ENCODE peak calls at places on chromosomes 13 and 19, in four cellular contexts. T is K562, S is prostate gland, O is breast epithelium. P is an unnamed sample.

GRCh38 chr19:19081642-19082151 is 17.9 kb downstream of the SLC25A42 start:
- DNase-seq in T (no peak), S (no peak), O (no peak), P (no peak)

GRCh38 chr13:23414682-23415081 is 18.8 kb downstream of the SACS start:
- DNase-seq in T (no peak), S (no peak), O (no peak), P (no peak)

GRCh38 chr19:1244693-1245451 is 3.3 kb downstream of the ATP5F1D start:
- DNase-seq in T (no peak), S (peak), O (no peak), P (no peak)

GRCh38 chr13:108915634-108916497 is 286.5 kb downstream of the MYO16 start:
- DNase-seq in T (peak), S (peak), O (peak), P (peak)

GRCh38 chr13:50543767-50544166 is 299.7 kb downstream of the DLEU7 start:
- DNase-seq in T (no peak), S (no peak), O (no peak), P (no peak)

GRCh38 chr13:92984151-92984550 is 242.5 kb upstream of the GPC6 start:
- DNase-seq in T (no peak), S (no peak), O (no peak), P (no peak)

GRCh38 chr13:98976338-98976737 is 1.5 kb downstream of the DOCK9 start:
- DNase-seq in T (no peak), S (no peak), O (no peak), P (no peak)

GRCh38 chr19:800360-801029 is 3.2 kb downstream of the PTBP1 start:
- DNase-seq in T (no peak), S (peak), O (peak), P (no peak)

GRCh38 chr13:108947551-108948030 is 318.2 kb downstream of the MYO16 start:
- DNase-seq in T (no peak), S (no peak), O (no peak), P (no peak)

GRCh38 chr13:95536629-95537241 is 15.8 kb upstream of the CLDN10 start:
- DNase-seq in T (no peak), S (no peak), O (no peak), P (no peak)

GRCh38 chr13:41075034-41075433 is 13.7 kb downstream of the WBP4 start:
- DNase-seq in T (peak), S (peak), O (no peak), P (no peak)

GRCh38 chr13:39777527-39778061 is 122.1 kb downstream of the COG6 start:
- DNase-seq in T (no peak), S (no peak), O (no peak), P (no peak)

GRCh38 chr19:29766100-29766499 is 45.7 kb upstream of the CCNE1 start:
- DNase-seq in T (no peak), S (no peak), O (no peak), P (no peak)

GRCh38 chr19:47109541-47110375 is 3.8 kb downstream of the ZC3H4 start:
- DNase-seq in T (peak), S (no peak), O (no peak), P (no peak)

GRCh38 chr13:74675185-74675584 is 541.0 kb upstream of the KLF12 start:
- DNase-seq in T (no peak), S (no peak), O (no peak), P (no peak)

GRCh38 chr19:42505066-42505465 is 23.2 kb downstream of the CEACAM1 start:
- DNase-seq in T (no peak), S (no peak), O (no peak), P (no peak)

GRCh38 chr19:22052644-22053013 is 345 bp downstream of the ZNF257 start:
- DNase-seq in T (no peak), S (peak), O (no peak), P (no peak)

GRCh38 chr19:27867981-27868380 is 1345.0 kb downstream of the UQCRFS1 start:
- DNase-seq in T (no peak), S (no peak), O (no peak), P (no peak)

GRCh38 chr19:38047048-38047435 is 140.0 kb downstream of the SIPA1L3 start:
- DNase-seq in T (no peak), S (no peak), O (no peak), P (no peak)

GRCh38 chr13:61084983-61085382 is 330.7 kb downstream of the PCDH20 start:
- DNase-seq in T (no peak), S (no peak), O (no peak), P (no peak)

GRCh38 chr19:43306097-43306496 is 36.8 kb upstream of the PSG9 start:
- DNase-seq in T (no peak), S (no peak), O (no peak), P (no peak)

GRCh38 chr19:48368942-48369341 is 4.8 kb downstream of the SYNGR4 start:
- DNase-seq in T (no peak), S (no peak), O (no peak), P (no peak)

GRCh38 chr13:22053053-22053452 is 382.2 kb downstream of the FGF9 start:
- DNase-seq in T (no peak), S (no peak), O (no peak), P (no peak)

GRCh38 chr19:17513801-17514200 is 2.4 kb downstream of the PGLS start:
- DNase-seq in T (no peak), S (no peak), O (no peak), P (no peak)

GRCh38 chr19:58154287-58154678 is 3.7 kb upstream of the ZNF329 start:
- DNase-seq in T (no peak), S (peak), O (peak), P (no peak)

GRCh38 chr19:57269515-57270250 is 10.6 kb upstream of the ZNF460 start:
- DNase-seq in T (no peak), S (no peak), O (no peak), P (no peak)

GRCh38 chr13:113297370-113297871 is 382 bp downstream of the LAMP1 start:
- DNase-seq in T (peak), S (no peak), O (no peak), P (no peak)

GRCh38 chr19:46963093-46963734 is 56.4 kb upstream of the NPAS1 start:
- DNase-seq in T (no peak), S (no peak), O (no peak), P (no peak)

GRCh38 chr13:73893833-73894232 is 240.4 kb downstream of the KLF12 start:
- DNase-seq in T (no peak), S (no peak), O (no peak), P (no peak)

GRCh38 chr19:21023901-21024300 is 3.4 kb downstream of the ZNF430 start:
- DNase-seq in T (no peak), S (no peak), O (no peak), P (no peak)

GRCh38 chr19:56567274-56568120 is at the start of gene ZNF470:
- DNase-seq in T (peak), S (peak), O (peak), P (peak)

GRCh38 chr13:101916108-101916757 is 463.8 kb downstream of the ITGBL1 start:
- DNase-seq in T (no peak), S (no peak), O (no peak), P (no peak)

GRCh38 chr19:30780032-30780431 is 407.8 kb downstream of the ZNF536 start:
- DNase-seq in T (no peak), S (no peak), O (no peak), P (no peak)

GRCh38 chr13:78712866-78713265 is 53.9 kb upstream of the OBI1 start:
- DNase-seq in T (no peak), S (no peak), O (no peak), P (no peak)

GRCh38 chr13:95713651-95714050 is 36.7 kb downstream of the DNAJC3 start:
- DNase-seq in T (no peak), S (no peak), O (no peak), P (no peak)

GRCh38 chr13:34883381-34883780 is 58.7 kb upstream of the NBEA start:
- DNase-seq in T (no peak), S (no peak), O (no peak), P (no peak)
- TF ChIP-seq POLR2AphosphoS5 in T (no peak), S (no peak), O (no peak), P (no peak)

DNA sequence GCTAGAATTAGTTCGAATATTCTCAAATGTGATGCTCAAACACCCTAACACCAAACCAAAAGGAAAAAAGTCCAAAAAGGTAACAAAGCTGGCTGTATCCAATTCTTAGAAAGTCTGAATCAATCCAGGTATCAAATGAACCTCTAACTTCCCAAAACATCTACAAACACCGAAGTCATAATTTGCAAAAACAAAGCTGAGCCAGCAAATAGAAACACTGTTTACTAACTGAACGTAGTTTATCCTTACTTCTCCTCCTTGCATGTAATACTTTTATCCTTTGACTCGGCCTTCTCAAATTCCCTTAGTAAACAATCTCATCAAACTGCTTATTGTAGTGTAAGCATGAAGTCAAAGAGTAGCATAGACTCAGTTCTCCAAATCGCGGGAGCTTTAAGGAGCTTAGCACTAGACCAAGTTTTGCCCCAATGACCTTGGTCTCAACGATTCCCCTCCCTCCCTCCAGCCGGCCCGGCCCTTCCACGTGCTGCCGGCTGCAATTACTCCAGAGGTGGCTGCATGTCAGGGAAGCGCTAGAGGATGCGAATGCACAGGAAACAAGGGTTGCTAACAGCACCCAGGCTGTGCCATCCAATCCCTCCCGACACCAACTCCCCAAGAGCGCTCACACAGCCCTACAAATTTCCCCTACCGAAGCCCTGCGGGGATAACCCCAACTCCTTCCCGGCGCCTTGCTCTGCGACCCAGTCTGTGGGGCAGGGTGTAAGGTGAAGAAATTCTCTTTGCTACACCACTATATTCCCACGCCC is 693 bp downstream of the XPO4 start:
- DNase-seq in T (peak), S (no peak), O (no peak), P (peak)
- TF ChIP-seq POLR2A in T (peak), S (no peak), O (no peak), P (no peak)

GRCh38 chr19:55160128-55160985 is 2.8 kb upstream of the TNNI3 start:
- DNase-seq in T (peak), S (peak), O (peak), P (peak)
- TF ChIP-seq POLR2AphosphoS5 in T (no peak), S (peak), O (no peak), P (no peak)

DNA sequence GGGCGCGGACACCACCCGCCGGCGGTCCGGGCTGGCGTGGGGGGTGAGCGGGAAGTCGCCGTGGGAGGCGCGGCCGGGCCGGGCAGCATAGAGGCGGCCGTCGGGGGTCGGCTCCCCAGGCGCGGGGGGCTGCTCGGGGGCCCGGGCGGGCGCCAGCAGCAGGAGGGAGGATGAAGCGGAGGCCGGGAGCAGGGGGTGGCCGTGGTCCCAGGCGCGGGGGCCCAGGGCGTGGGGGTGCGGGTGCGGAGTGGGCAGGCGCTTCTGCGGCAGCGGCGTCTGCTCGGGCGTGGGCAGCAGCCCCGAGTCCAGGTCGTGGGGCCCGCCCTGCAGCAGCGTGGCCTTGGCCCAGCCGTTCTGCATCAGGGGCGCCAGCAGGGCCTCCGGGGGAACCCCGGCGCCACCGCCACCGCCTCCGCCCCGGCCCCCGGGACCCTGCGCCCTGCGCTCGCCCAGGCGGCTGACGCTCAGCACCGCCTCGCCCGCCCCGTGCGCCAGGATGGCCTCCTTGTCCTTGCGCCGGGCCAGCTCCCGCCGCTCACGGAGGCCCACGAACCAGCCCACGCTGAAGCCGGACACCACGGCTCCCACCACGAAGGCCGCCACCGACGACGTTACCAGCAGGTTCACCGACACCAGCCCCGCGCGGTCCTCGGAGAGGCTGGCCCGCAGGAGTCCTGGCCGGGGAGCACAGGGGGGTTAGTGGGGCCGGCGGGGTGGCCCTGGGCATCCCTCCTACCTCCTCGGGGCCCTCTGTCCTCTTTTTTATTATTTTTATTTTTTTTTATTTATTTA is 4.2 kb upstream of the LRG1 start:
- DNase-seq in T (no peak), S (no peak), O (no peak), P (no peak)
- TF ChIP-seq POLR2A in T (no peak), S (no peak), O (no peak), P (no peak)

GRCh38 chr13:32092471-32092870 is 60.9 kb downstream of the FRY start:
- DNase-seq in T (no peak), S (no peak), O (no peak), P (no peak)

GRCh38 chr13:32098275-32098674 is 66.7 kb downstream of the FRY start:
- DNase-seq in T (no peak), S (no peak), O (no peak), P (no peak)
- TF ChIP-seq POLR2AphosphoS5 in T (no peak), S (no peak), O (no peak), P (no peak)

GRCh38 chr19:2819540-2820111 is at the start of gene ZNF554:
- DNase-seq in T (peak), S (peak), O (peak), P (peak)
- TF ChIP-seq POLR2A in T (peak), S (peak), O (no peak), P (no peak)

GRCh38 chr19:13794388-13794751 is 873 bp upstream of the ZSWIM4 start:
- DNase-seq in T (no peak), S (peak), O (peak), P (no peak)
- TF ChIP-seq POLR2AphosphoS5 in T (no peak), S (peak), O (peak), P (no peak)

DNA sequence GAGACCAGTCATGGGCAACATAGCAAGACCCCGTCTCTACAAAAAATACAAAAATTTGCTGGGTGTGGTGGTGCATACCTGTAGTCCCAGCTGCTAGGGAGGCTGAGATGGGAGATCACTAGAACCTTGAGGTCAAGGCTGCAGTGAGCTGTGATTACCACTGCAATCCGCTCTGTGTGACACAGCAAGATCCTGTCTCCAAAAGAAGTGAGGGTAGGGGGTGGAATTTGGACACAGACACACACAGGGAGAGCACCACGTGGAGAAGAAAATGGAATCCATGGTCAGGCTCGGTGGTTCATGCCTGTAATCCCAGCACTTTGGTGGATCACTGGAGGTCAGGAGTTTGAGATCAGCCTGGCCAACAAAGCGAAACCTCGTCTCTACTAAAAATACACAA is 8.7 kb downstream of the TNFSF9 start:
- DNase-seq in T (no peak), S (no peak), O (no peak), P (no peak)
- TF ChIP-seq POLR2A in T (no peak), S (no peak), O (no peak), P (peak)

GRCh38 chr19:34365463-34366401 is 736 bp downstream of the GPI start:
- DNase-seq in T (peak), S (peak), O (no peak), P (peak)
- TF ChIP-seq POLR2AphosphoS5 in T (no peak), S (no peak), O (no peak), P (no peak)

P was measured in GM12891.